ENCODE peak calls at places on chromosomes 2 and 18, in six cellular contexts. One of them, this sample, is unnamed.

GRCh38 chr18:36078751-36079529 is 11.6 kb upstream of the RPRD1A start:
- DNase-seq in esophagus squamous epithelium: no peak
- DNase-seq in A172: no peak
- DNase-seq in retina: no peak
- DNase-seq in endothelial cell: no peak
- DNase-seq in GM13977: no peak
- DNase-seq in this sample: peak; percentile 25

GRCh38 chr18:28176933-28177827 is at the start of gene CDH2:
- DNase-seq in esophagus squamous epithelium: no peak
- DNase-seq in A172: peak; percentile 86
- DNase-seq in retina: peak; percentile 94
- DNase-seq in endothelial cell: peak; percentile 71
- DNase-seq in GM13977: peak; percentile 65
- DNase-seq in this sample: peak; percentile 88

GRCh38 chr2:235170016-235170415 is 218.2 kb downstream of the SH3BP4 start:
- DNase-seq in esophagus squamous epithelium: no peak
- DNase-seq in A172: peak; percentile 79
- DNase-seq in retina: no peak
- DNase-seq in endothelial cell: no peak
- DNase-seq in GM13977: no peak
- DNase-seq in this sample: peak; percentile 87

GRCh38 chr18:5542393-5543035 is 1.3 kb downstream of the EPB41L3 start:
- DNase-seq in esophagus squamous epithelium: no peak
- DNase-seq in A172: no peak
- DNase-seq in retina: peak; percentile 58
- DNase-seq in endothelial cell: peak; percentile 19
- DNase-seq in GM13977: no peak
- DNase-seq in this sample: no peak

GRCh38 chr2:157441072-157441454 is 2.8 kb downstream of the CYTIP start:
- DNase-seq in esophagus squamous epithelium: no peak
- DNase-seq in A172: no peak
- DNase-seq in retina: no peak
- DNase-seq in endothelial cell: no peak
- DNase-seq in GM13977: peak; percentile 33
- DNase-seq in this sample: no peak

GRCh38 chr2:164967349-164967748 is 12.0 kb upstream of the SLC38A11 start:
- DNase-seq in esophagus squamous epithelium: no peak
- DNase-seq in A172: no peak
- DNase-seq in retina: no peak
- DNase-seq in endothelial cell: no peak
- DNase-seq in GM13977: no peak
- DNase-seq in this sample: no peak

GRCh38 chr18:54555996-54556395 is 35.0 kb upstream of the DYNAP start:
- DNase-seq in esophagus squamous epithelium: no peak
- DNase-seq in A172: no peak
- DNase-seq in retina: no peak
- DNase-seq in endothelial cell: no peak
- DNase-seq in GM13977: no peak
- DNase-seq in this sample: no peak

GRCh38 chr2:175097297-175097696 is 70.7 kb downstream of the ATF2 start:
- DNase-seq in esophagus squamous epithelium: no peak
- DNase-seq in A172: peak; percentile 23
- DNase-seq in retina: no peak
- DNase-seq in endothelial cell: no peak
- DNase-seq in GM13977: no peak
- DNase-seq in this sample: peak; percentile 88

GRCh38 chr2:176997074-176997791 is 215.4 kb upstream of the HNRNPA3 start:
- DNase-seq in esophagus squamous epithelium: no peak
- DNase-seq in A172: peak; percentile 81
- DNase-seq in retina: no peak
- DNase-seq in endothelial cell: no peak
- DNase-seq in GM13977: no peak
- DNase-seq in this sample: peak; percentile 80

GRCh38 chr2:171726841-171727460 is 39.7 kb downstream of the DYNC1I2 start:
- DNase-seq in esophagus squamous epithelium: no peak
- DNase-seq in A172: no peak
- DNase-seq in retina: no peak
- DNase-seq in endothelial cell: no peak
- DNase-seq in GM13977: no peak
- DNase-seq in this sample: no peak

GRCh38 chr2:96089356-96090180 is 26.8 kb downstream of the ADRA2B start:
- DNase-seq in esophagus squamous epithelium: no peak
- DNase-seq in A172: no peak
- DNase-seq in retina: no peak
- DNase-seq in endothelial cell: peak; percentile 2
- DNase-seq in GM13977: no peak
- DNase-seq in this sample: no peak

GRCh38 chr2:78999410-78999809 is 26.1 kb upstream of the REG3G start:
- DNase-seq in esophagus squamous epithelium: no peak
- DNase-seq in A172: peak; percentile 17
- DNase-seq in retina: no peak
- DNase-seq in endothelial cell: no peak
- DNase-seq in GM13977: no peak
- DNase-seq in this sample: peak; percentile 18

GRCh38 chr2:167331636-167332232 is 443.5 kb downstream of the XIRP2 start:
- DNase-seq in esophagus squamous epithelium: no peak
- DNase-seq in A172: no peak
- DNase-seq in retina: peak; percentile 34
- DNase-seq in endothelial cell: peak; percentile 50
- DNase-seq in GM13977: peak; percentile 4
- DNase-seq in this sample: peak; percentile 26

GRCh38 chr2:240399419-240400318 is 35.8 kb upstream of the GPC1 start:
- DNase-seq in esophagus squamous epithelium: no peak
- DNase-seq in A172: no peak
- DNase-seq in retina: no peak
- DNase-seq in endothelial cell: peak; percentile 3
- DNase-seq in GM13977: no peak
- DNase-seq in this sample: no peak

GRCh38 chr18:44568343-44568742 is 112.3 kb upstream of the SETBP1 start:
- DNase-seq in esophagus squamous epithelium: no peak
- DNase-seq in A172: no peak
- DNase-seq in retina: no peak
- DNase-seq in endothelial cell: no peak
- DNase-seq in GM13977: no peak
- DNase-seq in this sample: no peak

GRCh38 chr2:240712121-240712520 is 20.5 kb downstream of the AQP12A start:
- DNase-seq in esophagus squamous epithelium: no peak
- DNase-seq in A172: no peak
- DNase-seq in retina: no peak
- DNase-seq in endothelial cell: no peak
- DNase-seq in GM13977: no peak
- DNase-seq in this sample: no peak

GRCh38 chr2:185633621-185634020 is 105.0 kb upstream of the FSIP2 start:
- DNase-seq in esophagus squamous epithelium: no peak
- DNase-seq in A172: no peak
- DNase-seq in retina: no peak
- DNase-seq in endothelial cell: no peak
- DNase-seq in GM13977: no peak
- DNase-seq in this sample: no peak

GRCh38 chr2:86032861-86033595 is 72.7 kb downstream of the POLR1A start:
- DNase-seq in esophagus squamous epithelium: no peak
- DNase-seq in A172: no peak
- DNase-seq in retina: no peak
- DNase-seq in endothelial cell: no peak
- DNase-seq in GM13977: no peak
- DNase-seq in this sample: no peak

GRCh38 chr2:10796703-10797102 is 15.9 kb downstream of the PDIA6 start:
- DNase-seq in esophagus squamous epithelium: no peak
- DNase-seq in A172: no peak
- DNase-seq in retina: no peak
- DNase-seq in endothelial cell: no peak
- DNase-seq in GM13977: no peak
- DNase-seq in this sample: no peak

GRCh38 chr18:78979682-78980278 is at the start of gene SALL3:
- DNase-seq in esophagus squamous epithelium: no peak
- DNase-seq in A172: no peak
- DNase-seq in retina: no peak
- DNase-seq in endothelial cell: no peak
- DNase-seq in GM13977: no peak
- DNase-seq in this sample: no peak

GRCh38 chr2:218720048-218721041 is 9.7 kb downstream of the TTLL4 start:
- DNase-seq in esophagus squamous epithelium: no peak
- DNase-seq in A172: no peak
- DNase-seq in retina: no peak
- DNase-seq in endothelial cell: no peak
- DNase-seq in GM13977: no peak
- DNase-seq in this sample: no peak

This sample was measured in ELR.